ENCODE peak calls at places on chromosome 2, in seven cellular contexts. One of them, this sample, is unnamed.

GRCh38 chr2:70960833-70961647 is 17.4 kb upstream of the ANKRD53 start:
- DNase-seq in activated B cell treated with CpG ODN at 0.5 μM for 24 hours: no peak
- DNase-seq in choroid plexus epithelial cell: no peak
- DNase-seq in immature natural killer cell: no peak
- DNase-seq in iPS-NIHi11: peak
- DNase-seq in fibroblast of the conjunctiva: no peak
- DNase-seq in MCF 10A: no peak
- DNase-seq in this sample: no peak

GRCh38 chr2:107511970-107512789 is 314.5 kb upstream of the RGPD4 start:
- DNase-seq in activated B cell treated with CpG ODN at 0.5 μM for 24 hours: no peak
- DNase-seq in choroid plexus epithelial cell: no peak
- DNase-seq in immature natural killer cell: no peak
- DNase-seq in iPS-NIHi11: no peak
- DNase-seq in fibroblast of the conjunctiva: no peak
- DNase-seq in MCF 10A: no peak
- DNase-seq in this sample: no peak

GRCh38 chr2:45008296-45009129 is 739 bp downstream of the SIX2 start:
- DNase-seq in activated B cell treated with CpG ODN at 0.5 μM for 24 hours: no peak
- DNase-seq in choroid plexus epithelial cell: peak
- DNase-seq in immature natural killer cell: no peak
- DNase-seq in iPS-NIHi11: no peak
- DNase-seq in fibroblast of the conjunctiva: no peak
- DNase-seq in MCF 10A: no peak
- DNase-seq in this sample: no peak

GRCh38 chr2:145598434-145598833 is 1078.5 kb upstream of the ZEB2 start:
- DNase-seq in activated B cell treated with CpG ODN at 0.5 μM for 24 hours: no peak
- DNase-seq in choroid plexus epithelial cell: peak
- DNase-seq in immature natural killer cell: no peak
- DNase-seq in iPS-NIHi11: no peak
- DNase-seq in fibroblast of the conjunctiva: no peak
- DNase-seq in MCF 10A: peak
- DNase-seq in this sample: no peak

GRCh38 chr2:25697559-25698341 is 24.4 kb upstream of the DTNB start:
- DNase-seq in activated B cell treated with CpG ODN at 0.5 μM for 24 hours: no peak
- DNase-seq in choroid plexus epithelial cell: peak
- DNase-seq in immature natural killer cell: no peak
- DNase-seq in iPS-NIHi11: no peak
- DNase-seq in fibroblast of the conjunctiva: no peak
- DNase-seq in MCF 10A: no peak
- DNase-seq in this sample: no peak

GRCh38 chr2:183665403-183665802 is 541.2 kb downstream of the NUP35 start:
- DNase-seq in activated B cell treated with CpG ODN at 0.5 μM for 24 hours: no peak
- DNase-seq in choroid plexus epithelial cell: no peak
- DNase-seq in immature natural killer cell: no peak
- DNase-seq in iPS-NIHi11: peak
- DNase-seq in fibroblast of the conjunctiva: no peak
- DNase-seq in MCF 10A: no peak
- DNase-seq in this sample: no peak

GRCh38 chr2:154826827-154827226 is 128.3 kb downstream of the KCNJ3 start:
- DNase-seq in activated B cell treated with CpG ODN at 0.5 μM for 24 hours: no peak
- DNase-seq in choroid plexus epithelial cell: no peak
- DNase-seq in immature natural killer cell: no peak
- DNase-seq in iPS-NIHi11: no peak
- DNase-seq in fibroblast of the conjunctiva: no peak
- DNase-seq in MCF 10A: no peak
- DNase-seq in this sample: no peak

GRCh38 chr2:11438555-11439080 is 27.3 kb downstream of the E2F6 start:
- DNase-seq in activated B cell treated with CpG ODN at 0.5 μM for 24 hours: no peak
- DNase-seq in choroid plexus epithelial cell: no peak
- DNase-seq in immature natural killer cell: no peak
- DNase-seq in iPS-NIHi11: no peak
- DNase-seq in fibroblast of the conjunctiva: no peak
- DNase-seq in MCF 10A: no peak
- DNase-seq in this sample: no peak

GRCh38 chr2:241852116-241852980 is 6.3 kb downstream of the PDCD1 start:
- DNase-seq in activated B cell treated with CpG ODN at 0.5 μM for 24 hours: no peak
- DNase-seq in choroid plexus epithelial cell: no peak
- DNase-seq in immature natural killer cell: no peak
- DNase-seq in iPS-NIHi11: peak
- DNase-seq in fibroblast of the conjunctiva: no peak
- DNase-seq in MCF 10A: no peak
- DNase-seq in this sample: no peak

GRCh38 chr2:26333286-26333685 is 12.7 kb upstream of the SELENOI start:
- DNase-seq in activated B cell treated with CpG ODN at 0.5 μM for 24 hours: no peak
- DNase-seq in choroid plexus epithelial cell: no peak
- DNase-seq in immature natural killer cell: no peak
- DNase-seq in iPS-NIHi11: no peak
- DNase-seq in fibroblast of the conjunctiva: no peak
- DNase-seq in MCF 10A: no peak
- DNase-seq in this sample: no peak

GRCh38 chr2:240819404-240820013 is 510 bp downstream of the KIF1A start:
- DNase-seq in activated B cell treated with CpG ODN at 0.5 μM for 24 hours: no peak
- DNase-seq in choroid plexus epithelial cell: no peak
- DNase-seq in immature natural killer cell: no peak
- DNase-seq in iPS-NIHi11: peak
- DNase-seq in fibroblast of the conjunctiva: no peak
- DNase-seq in MCF 10A: no peak
- DNase-seq in this sample: no peak

GRCh38 chr2:216283038-216283900 is 89.0 kb downstream of the MARCHF4 start:
- DNase-seq in activated B cell treated with CpG ODN at 0.5 μM for 24 hours: no peak
- DNase-seq in choroid plexus epithelial cell: peak
- DNase-seq in immature natural killer cell: no peak
- DNase-seq in iPS-NIHi11: peak
- DNase-seq in fibroblast of the conjunctiva: no peak
- DNase-seq in MCF 10A: peak
- DNase-seq in this sample: no peak

GRCh38 chr2:48728827-48729226 is 26.7 kb downstream of the LHCGR start:
- DNase-seq in activated B cell treated with CpG ODN at 0.5 μM for 24 hours: no peak
- DNase-seq in choroid plexus epithelial cell: no peak
- DNase-seq in immature natural killer cell: no peak
- DNase-seq in iPS-NIHi11: no peak
- DNase-seq in fibroblast of the conjunctiva: no peak
- DNase-seq in MCF 10A: no peak
- DNase-seq in this sample: no peak

GRCh38 chr2:196601430-196602306 is 37.8 kb upstream of the CCDC150 start:
- DNase-seq in activated B cell treated with CpG ODN at 0.5 μM for 24 hours: no peak
- DNase-seq in choroid plexus epithelial cell: peak
- DNase-seq in immature natural killer cell: no peak
- DNase-seq in iPS-NIHi11: no peak
- DNase-seq in fibroblast of the conjunctiva: peak
- DNase-seq in MCF 10A: peak
- DNase-seq in this sample: peak

GRCh38 chr2:177606636-177607035 is 214.1 kb downstream of the AGPS start:
- DNase-seq in activated B cell treated with CpG ODN at 0.5 μM for 24 hours: no peak
- DNase-seq in choroid plexus epithelial cell: peak
- DNase-seq in immature natural killer cell: no peak
- DNase-seq in iPS-NIHi11: no peak
- DNase-seq in fibroblast of the conjunctiva: no peak
- DNase-seq in MCF 10A: no peak
- DNase-seq in this sample: no peak

GRCh38 chr2:175012516-175012915 is 7.3 kb upstream of the CHN1 start:
- DNase-seq in activated B cell treated with CpG ODN at 0.5 μM for 24 hours: no peak
- DNase-seq in choroid plexus epithelial cell: no peak
- DNase-seq in immature natural killer cell: no peak
- DNase-seq in iPS-NIHi11: no peak
- DNase-seq in fibroblast of the conjunctiva: no peak
- DNase-seq in MCF 10A: peak
- DNase-seq in this sample: no peak

GRCh38 chr2:46337208-46337994 is 40.2 kb downstream of the EPAS1 start:
- DNase-seq in activated B cell treated with CpG ODN at 0.5 μM for 24 hours: no peak
- DNase-seq in choroid plexus epithelial cell: no peak
- DNase-seq in immature natural killer cell: no peak
- DNase-seq in iPS-NIHi11: no peak
- DNase-seq in fibroblast of the conjunctiva: no peak
- DNase-seq in MCF 10A: no peak
- DNase-seq in this sample: no peak

GRCh38 chr2:134659724-134660123 is 59.1 kb downstream of the TMEM163 start:
- DNase-seq in activated B cell treated with CpG ODN at 0.5 μM for 24 hours: no peak
- DNase-seq in choroid plexus epithelial cell: no peak
- DNase-seq in immature natural killer cell: no peak
- DNase-seq in iPS-NIHi11: no peak
- DNase-seq in fibroblast of the conjunctiva: no peak
- DNase-seq in MCF 10A: no peak
- DNase-seq in this sample: no peak

This sample was measured in epithelial cell of prostate.